ENCODE peak calls at places on chromosome 15, in six cellular contexts. One of them, this sample, is unnamed.

GRCh38 chr15:85636351-85636750 is 158.4 kb downstream of the KLHL25 start:
- DNase-seq in lung: no peak
- DNase-seq in heart right ventricle: no peak
- DNase-seq in AG04450: no peak
- DNase-seq in endothelial cell of umbilical vein: peak; percentile 38
- DNase-seq in body of pancreas: no peak
- DNase-seq in this sample: no peak

GRCh38 chr15:35484231-35484945 is 61.6 kb downstream of the DPH6 start:
- DNase-seq in lung: no peak
- DNase-seq in heart right ventricle: no peak
- DNase-seq in AG04450: no peak
- DNase-seq in endothelial cell of umbilical vein: no peak
- DNase-seq in body of pancreas: no peak
- DNase-seq in this sample: no peak

GRCh38 chr15:82635798-82636197 is 11.4 kb downstream of the CPEB1 start:
- DNase-seq in lung: no peak
- DNase-seq in heart right ventricle: no peak
- DNase-seq in AG04450: no peak
- DNase-seq in endothelial cell of umbilical vein: no peak
- DNase-seq in body of pancreas: no peak
- DNase-seq in this sample: no peak

GRCh38 chr15:82918607-82919230 is 33.8 kb downstream of the HOMER2 start:
- DNase-seq in lung: no peak
- DNase-seq in heart right ventricle: no peak
- DNase-seq in AG04450: no peak
- DNase-seq in endothelial cell of umbilical vein: no peak
- DNase-seq in body of pancreas: peak; percentile 30
- DNase-seq in this sample: no peak

GRCh38 chr15:90286678-90287077 is 21.2 kb downstream of the NGRN start:
- DNase-seq in lung: no peak
- DNase-seq in heart right ventricle: no peak
- DNase-seq in AG04450: no peak
- DNase-seq in endothelial cell of umbilical vein: peak; percentile 62
- DNase-seq in body of pancreas: no peak
- DNase-seq in this sample: peak; percentile 36

GRCh38 chr15:51265037-51265555 is 73.3 kb downstream of the CYP19A1 start:
- DNase-seq in lung: no peak
- DNase-seq in heart right ventricle: no peak
- DNase-seq in AG04450: no peak
- DNase-seq in endothelial cell of umbilical vein: no peak
- DNase-seq in body of pancreas: no peak
- DNase-seq in this sample: no peak

GRCh38 chr15:89117790-89118189 is 29.5 kb downstream of the ABHD2 start:
- DNase-seq in lung: no peak
- DNase-seq in heart right ventricle: no peak
- DNase-seq in AG04450: no peak
- DNase-seq in endothelial cell of umbilical vein: no peak
- DNase-seq in body of pancreas: no peak
- DNase-seq in this sample: no peak

GRCh38 chr15:37076543-37076942 is 23.8 kb downstream of the MEIS2 start:
- DNase-seq in lung: no peak
- DNase-seq in heart right ventricle: no peak
- DNase-seq in AG04450: no peak
- DNase-seq in endothelial cell of umbilical vein: peak; percentile 45
- DNase-seq in body of pancreas: no peak
- DNase-seq in this sample: no peak

GRCh38 chr15:63420333-63420741 is 38.7 kb upstream of the CA12 start:
- DNase-seq in lung: no peak
- DNase-seq in heart right ventricle: no peak
- DNase-seq in AG04450: no peak
- DNase-seq in endothelial cell of umbilical vein: peak; percentile 57
- DNase-seq in body of pancreas: no peak
- DNase-seq in this sample: no peak

GRCh38 chr15:98904466-98905048 is 103.0 kb downstream of the PGPEP1L start:
- DNase-seq in lung: no peak
- DNase-seq in heart right ventricle: no peak
- DNase-seq in AG04450: peak; percentile 39
- DNase-seq in endothelial cell of umbilical vein: peak; percentile 53
- DNase-seq in body of pancreas: no peak
- DNase-seq in this sample: no peak

GRCh38 chr15:33094336-33094735 is 100.2 kb downstream of the FMN1 start:
- DNase-seq in lung: no peak
- DNase-seq in heart right ventricle: no peak
- DNase-seq in AG04450: no peak
- DNase-seq in endothelial cell of umbilical vein: peak; percentile 24
- DNase-seq in body of pancreas: no peak
- DNase-seq in this sample: no peak

GRCh38 chr15:49855917-49856637 is 235.2 kb downstream of the DTWD1 start:
- DNase-seq in lung: no peak
- DNase-seq in heart right ventricle: no peak
- DNase-seq in AG04450: peak; percentile 93
- DNase-seq in endothelial cell of umbilical vein: no peak
- DNase-seq in body of pancreas: no peak
- DNase-seq in this sample: no peak

GRCh38 chr15:60932051-60932915 is 296.8 kb downstream of the RORA start:
- DNase-seq in lung: peak; percentile 36
- DNase-seq in heart right ventricle: no peak
- DNase-seq in AG04450: no peak
- DNase-seq in endothelial cell of umbilical vein: no peak
- DNase-seq in body of pancreas: peak; percentile 37
- DNase-seq in this sample: peak; percentile 63

GRCh38 chr15:94306700-94307650 is 75.6 kb downstream of the MCTP2 start:
- DNase-seq in lung: no peak
- DNase-seq in heart right ventricle: no peak
- DNase-seq in AG04450: no peak
- DNase-seq in endothelial cell of umbilical vein: no peak
- DNase-seq in body of pancreas: no peak
- DNase-seq in this sample: no peak

GRCh38 chr15:68620721-68621528 is 42.1 kb downstream of the CORO2B start:
- DNase-seq in lung: peak; percentile 73
- DNase-seq in heart right ventricle: peak; percentile 82
- DNase-seq in AG04450: peak; percentile 95
- DNase-seq in endothelial cell of umbilical vein: no peak
- DNase-seq in body of pancreas: peak; percentile 59
- DNase-seq in this sample: peak; percentile 96

DNA sequence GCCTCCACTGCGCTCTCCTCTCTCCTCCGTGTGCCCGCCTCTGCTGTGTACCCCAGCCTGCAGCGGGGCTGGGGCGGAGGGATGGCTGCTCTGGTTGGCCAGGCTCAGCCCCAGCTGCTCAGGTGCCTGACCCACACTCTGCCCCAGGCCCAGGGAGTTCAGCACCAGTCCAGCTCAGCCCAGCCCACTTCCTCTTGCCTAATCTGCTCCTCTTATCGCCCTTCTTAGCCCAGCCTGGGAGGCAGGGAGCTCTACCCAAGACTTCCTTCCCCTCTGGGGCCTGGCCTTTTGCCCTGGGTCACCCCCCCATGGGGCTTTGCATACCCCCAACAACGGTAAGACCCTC is 1.1 kb upstream of the PLCB2 start:
- DNase-seq in lung: peak; percentile 56
- DNase-seq in heart right ventricle: no peak
- DNase-seq in AG04450: no peak
- DNase-seq in endothelial cell of umbilical vein: no peak
- DNase-seq in body of pancreas: no peak
- DNase-seq in this sample: no peak
- H3K27ac ChIP-seq in lung: no peak overlapping the region
- H3K27ac ChIP-seq in heart right ventricle: no peak overlapping the region
- H3K27ac ChIP-seq in AG04450: no peak overlapping the region
- H3K27ac ChIP-seq in endothelial cell of umbilical vein: no peak overlapping the region
- H3K27ac ChIP-seq in body of pancreas: no peak overlapping the region
- H3K27ac ChIP-seq in this sample: no peak overlapping the region

DNA sequence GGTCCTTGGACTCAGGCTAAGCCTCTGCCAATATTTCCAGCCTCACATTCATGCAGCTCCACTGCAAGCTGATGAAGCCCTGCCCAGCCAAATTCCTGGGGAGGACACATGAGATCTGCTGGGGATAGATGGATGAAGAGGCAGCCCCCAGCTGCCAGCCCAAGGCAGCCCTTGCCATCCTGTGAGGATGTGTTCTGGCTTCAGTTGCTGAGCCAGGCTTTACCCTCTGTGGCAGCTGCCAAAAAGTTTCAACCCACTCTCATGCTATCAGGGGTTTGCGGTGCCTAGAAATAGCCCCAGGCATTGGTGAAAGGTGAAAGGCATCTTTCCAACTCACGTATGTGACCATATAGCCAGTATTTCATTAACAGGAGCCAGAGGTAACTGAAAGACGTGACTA is 37.6 kb downstream of the C2CD4A start:
- DNase-seq in lung: no peak
- DNase-seq in heart right ventricle: no peak
- DNase-seq in AG04450: no peak
- DNase-seq in endothelial cell of umbilical vein: no peak
- DNase-seq in body of pancreas: no peak
- DNase-seq in this sample: no peak
- H3K4me3 ChIP-seq in lung: no peak overlapping the region
- H3K4me3 ChIP-seq in heart right ventricle: no peak overlapping the region
- H3K4me3 ChIP-seq in AG04450: no peak overlapping the region
- H3K4me3 ChIP-seq in endothelial cell of umbilical vein: no peak overlapping the region
- H3K4me3 ChIP-seq in body of pancreas: no peak overlapping the region
- H3K4me3 ChIP-seq in this sample: no peak overlapping the region

GRCh38 chr15:65081758-65082157 is 5.2 kb downstream of the KBTBD13 start:
- DNase-seq in lung: no peak
- DNase-seq in heart right ventricle: no peak
- DNase-seq in AG04450: no peak
- DNase-seq in endothelial cell of umbilical vein: no peak
- DNase-seq in body of pancreas: no peak
- DNase-seq in this sample: no peak

GRCh38 chr15:65085207-65085753 is 8.7 kb downstream of the KBTBD13 start:
- DNase-seq in lung: no peak
- DNase-seq in heart right ventricle: no peak
- DNase-seq in AG04450: no peak
- DNase-seq in endothelial cell of umbilical vein: no peak
- DNase-seq in body of pancreas: no peak
- DNase-seq in this sample: no peak

GRCh38 chr15:65082303-65082958 is 5.9 kb downstream of the KBTBD13 start:
- DNase-seq in lung: no peak
- DNase-seq in heart right ventricle: no peak
- DNase-seq in AG04450: no peak
- DNase-seq in endothelial cell of umbilical vein: no peak
- DNase-seq in body of pancreas: no peak
- DNase-seq in this sample: no peak

GRCh38 chr15:65084500-65085206 is 8.1 kb downstream of the KBTBD13 start:
- DNase-seq in lung: no peak
- DNase-seq in heart right ventricle: no peak
- DNase-seq in AG04450: no peak
- DNase-seq in endothelial cell of umbilical vein: no peak
- DNase-seq in body of pancreas: no peak
- DNase-seq in this sample: no peak

GRCh38 chr15:65083262-65083701 is 6.7 kb downstream of the KBTBD13 start:
- DNase-seq in lung: no peak
- DNase-seq in heart right ventricle: no peak
- DNase-seq in AG04450: peak; percentile 44
- DNase-seq in endothelial cell of umbilical vein: no peak
- DNase-seq in body of pancreas: no peak
- DNase-seq in this sample: no peak
- H3K27ac ChIP-seq in lung: no peak overlapping the region
- H3K27ac ChIP-seq in heart right ventricle: no peak overlapping the region
- H3K27ac ChIP-seq in AG04450: no peak overlapping the region
- H3K27ac ChIP-seq in endothelial cell of umbilical vein: no peak overlapping the region
- H3K27ac ChIP-seq in body of pancreas: no peak overlapping the region
- H3K27ac ChIP-seq in this sample: peak overlapping the region; percentile 98

DNA sequence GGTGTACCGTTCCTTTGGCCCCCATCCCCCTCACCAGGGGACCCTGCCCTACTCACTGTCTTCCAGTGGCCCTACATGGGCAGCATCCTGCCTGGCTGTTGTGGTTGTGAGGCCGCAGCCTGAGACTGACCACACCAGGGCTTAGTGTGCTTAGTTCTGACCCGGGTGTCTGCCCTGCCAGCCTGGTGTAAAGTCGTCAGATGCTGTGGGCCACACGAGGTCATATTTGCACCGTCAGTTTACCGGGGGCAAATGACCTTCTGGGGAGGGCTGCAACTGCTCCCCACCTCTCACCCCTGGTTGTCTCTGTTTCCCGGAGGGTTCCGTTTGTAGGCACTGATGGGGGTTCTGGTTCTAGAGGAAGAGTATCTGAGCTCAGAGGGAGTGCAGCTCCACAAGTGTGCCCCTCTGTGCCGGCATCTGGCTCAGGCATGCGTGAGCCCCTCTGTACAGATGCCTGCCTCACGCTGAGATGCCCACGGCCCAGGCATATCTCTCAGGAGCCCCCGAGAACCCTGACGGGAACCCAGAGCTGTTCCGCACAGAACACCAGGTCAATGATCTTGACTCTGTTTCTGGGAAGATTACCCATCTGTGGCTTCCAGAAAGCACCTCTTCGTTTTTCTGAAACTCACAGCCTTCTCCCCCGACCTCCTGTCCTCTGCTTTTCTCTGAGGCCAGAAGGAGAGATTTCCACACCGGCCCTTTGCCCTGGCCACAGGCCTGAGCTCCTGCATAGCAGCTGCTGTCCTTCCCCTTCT is 19.2 kb downstream of the KLF13 start:
- DNase-seq in lung: no peak
- DNase-seq in heart right ventricle: no peak
- DNase-seq in AG04450: no peak
- DNase-seq in endothelial cell of umbilical vein: no peak
- DNase-seq in body of pancreas: peak; percentile 12
- DNase-seq in this sample: no peak
- H3K4me3 ChIP-seq in lung: no peak overlapping the region
- H3K4me3 ChIP-seq in heart right ventricle: no peak overlapping the region
- H3K4me3 ChIP-seq in AG04450: no peak overlapping the region
- H3K4me3 ChIP-seq in endothelial cell of umbilical vein: no peak overlapping the region
- H3K4me3 ChIP-seq in body of pancreas: no peak overlapping the region
- H3K4me3 ChIP-seq in this sample: no peak overlapping the region

DNA sequence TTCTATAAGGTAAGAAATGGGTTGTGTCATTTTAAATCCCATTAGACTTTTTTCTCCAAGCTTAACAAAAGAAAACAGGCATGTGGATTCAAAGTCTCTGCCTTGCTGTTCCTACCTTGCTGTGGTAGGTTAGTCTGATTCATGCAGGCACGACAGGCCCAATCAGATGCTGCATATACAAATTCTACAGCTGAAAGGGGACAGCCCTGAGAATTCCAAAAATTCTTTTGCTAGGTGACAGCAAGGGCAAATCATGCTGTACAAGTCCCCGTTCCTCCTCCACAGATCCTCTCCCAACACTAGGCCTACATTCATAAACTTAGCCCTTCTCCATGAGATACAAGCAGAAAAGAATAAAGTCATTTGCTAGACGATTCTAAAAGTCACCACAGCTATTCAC is 161.2 kb upstream of the THBS1 start:
- DNase-seq in lung: no peak
- DNase-seq in heart right ventricle: no peak
- DNase-seq in AG04450: no peak
- DNase-seq in endothelial cell of umbilical vein: no peak
- DNase-seq in body of pancreas: no peak
- DNase-seq in this sample: no peak
- H3K27ac ChIP-seq in lung: no peak overlapping the region
- H3K27ac ChIP-seq in heart right ventricle: no peak overlapping the region
- H3K27ac ChIP-seq in AG04450: no peak overlapping the region
- H3K27ac ChIP-seq in endothelial cell of umbilical vein: no peak overlapping the region
- H3K27ac ChIP-seq in body of pancreas: no peak overlapping the region
- H3K27ac ChIP-seq in this sample: no peak overlapping the region

This sample was measured in right atrium auricular region.